ENCODE peak calls at places on chromosomes 7 and 10, in five cellular contexts. D is HCT116, I is right lobe of liver, H is thyroid gland, C is tibial nerve. W is an unnamed sample.

GRCh38 chr7:154960063-154960790 is 42.7 kb downstream of the PAXIP1 start:
- DNase-seq in D (no peak), I (peak; percentile 34), H (no peak), C (no peak), W (no peak)

GRCh38 chr7:6446977-6447588 is 671 bp downstream of the DAGLB start:
- DNase-seq in D (peak; percentile 69), I (peak; percentile 82), H (peak; percentile 70), C (peak; percentile 62), W (peak; percentile 80)

GRCh38 chr7:101163281-101164070 is 1.9 kb downstream of the VGF start:
- DNase-seq in D (peak; percentile 73), I (no peak), H (no peak), C (no peak), W (no peak)

GRCh38 chr7:22860784-22861482 is 38.3 kb upstream of the TOMM7 start:
- DNase-seq in D (no peak), I (no peak), H (no peak), C (no peak), W (no peak)

GRCh38 chr10:63431962-63432797 is 33.6 kb downstream of the JMJD1C start:
- DNase-seq in D (no peak), I (no peak), H (no peak), C (no peak), W (no peak)

GRCh38 chr10:55509168-55509567 is 708.1 kb upstream of the PCDH15 start:
- DNase-seq in D (no peak), I (no peak), H (no peak), C (no peak), W (no peak)

GRCh38 chr10:110502851-110503301 is 5.2 kb downstream of the DUSP5 start:
- DNase-seq in D (no peak), I (peak; percentile 58), H (peak; percentile 48), C (no peak), W (peak; percentile 90)

GRCh38 chr10:1299041-1299726 is 243.0 kb downstream of the WDR37 start:
- DNase-seq in D (no peak), I (no peak), H (no peak), C (no peak), W (peak; percentile 56)

GRCh38 chr7:45173596-45174327 is 16.2 kb downstream of the RAMP3 start:
- DNase-seq in D (no peak), I (no peak), H (no peak), C (no peak), W (no peak)

GRCh38 chr7:129494041-129494440 is 8.3 kb upstream of the SMKR1 start:
- DNase-seq in D (no peak), I (no peak), H (no peak), C (no peak), W (no peak)

GRCh38 chr7:142771353-142771723 is 568 bp downstream of the PRSS2 start:
- DNase-seq in D (no peak), I (no peak), H (no peak), C (no peak), W (no peak)
- H3K4me3 ChIP-seq in D (no peak overlapping the region), I (no peak overlapping the region), H (no peak overlapping the region), C (no peak overlapping the region), W (no peak overlapping the region)

DNA sequence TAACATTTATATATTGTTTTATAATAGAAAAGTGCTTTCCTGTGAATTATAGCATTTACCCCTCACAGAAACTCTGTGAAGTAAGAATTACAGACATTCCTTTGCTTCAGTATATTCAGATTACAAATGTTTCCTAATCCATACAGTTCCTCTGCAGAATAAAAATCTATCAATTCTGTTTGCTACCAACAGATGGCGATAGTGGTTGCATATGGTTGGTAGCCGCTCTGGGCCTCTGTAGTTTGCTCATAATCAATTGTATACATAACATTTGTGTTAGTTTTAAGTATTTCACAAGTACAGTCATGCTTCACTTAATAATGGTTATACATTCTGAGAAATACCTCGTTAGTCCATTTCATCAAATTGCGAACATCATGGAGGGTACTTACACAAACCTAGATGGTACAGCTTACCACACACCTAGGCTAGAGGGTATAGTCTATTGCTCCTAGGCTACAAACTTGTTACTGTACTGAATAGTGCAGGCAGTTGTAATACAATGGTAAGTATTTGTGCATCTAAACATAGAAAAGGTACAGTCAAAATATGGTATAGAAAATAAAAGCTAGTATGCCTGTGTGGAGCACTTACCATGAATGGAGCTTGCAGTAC is 94.4 kb upstream of the STEAP4 start:
- DNase-seq in D (peak; percentile 15), I (no peak), H (no peak), C (no peak), W (no peak)
- TF ChIP-seq CTCF in D (peak; percentile 35), I (peak; percentile 26), H (peak; percentile 64), C (no peak), W (no peak)

GRCh38 chr7:46633200-46633599 is 712.1 kb upstream of the IGFBP3 start:
- DNase-seq in D (no peak), I (no peak), H (no peak), C (no peak), W (no peak)

GRCh38 chr7:46633816-46634215 is 712.7 kb upstream of the IGFBP3 start:
- DNase-seq in D (no peak), I (no peak), H (no peak), C (no peak), W (no peak)

GRCh38 chr7:46636022-46636421 is 715.0 kb upstream of the IGFBP3 start:
- DNase-seq in D (no peak), I (no peak), H (no peak), C (no peak), W (no peak)

GRCh38 chr7:46637793-46638735 is 717.0 kb upstream of the IGFBP3 start:
- DNase-seq in D (no peak), I (no peak), H (no peak), C (no peak), W (no peak)
- TF ChIP-seq POLR2A in D (no peak), I (no peak), H (no peak), C (no peak), W (no peak)

GRCh38 chr7:12256025-12256570 is 45.0 kb downstream of the TMEM106B start:
- DNase-seq in D (no peak), I (no peak), H (no peak), C (no peak), W (no peak)

GRCh38 chr7:12258074-12258473 is 47.0 kb downstream of the TMEM106B start:
- DNase-seq in D (no peak), I (no peak), H (no peak), C (no peak), W (no peak)

GRCh38 chr7:12257582-12257981 is 46.5 kb downstream of the TMEM106B start:
- DNase-seq in D (no peak), I (no peak), H (no peak), C (no peak), W (no peak)
- H3K4me3 ChIP-seq in D (no peak overlapping the region), I (peak overlapping the region; percentile 31), H (no peak overlapping the region), C (no peak overlapping the region), W (no peak overlapping the region)